ENCODE peak calls at places on chromosome 19, in four cellular contexts. O is GM12891, N is K562, S is GM12878. P is an unnamed sample.

GRCh38 chr19:6707658-6708018 is 12.8 kb downstream of the C3 start:
- DNase-seq in O (no peak), N (no peak), S (no peak), P (no peak)

GRCh38 chr19:38801359-38802095 is 11.2 kb downstream of the LGALS4 start:
- DNase-seq in S (no peak), O (no peak), N (no peak), P (no peak)

GRCh38 chr19:50427997-50428425 is 4.7 kb upstream of the MYBPC2 start:
- DNase-seq in N (no peak), S (no peak), O (no peak), P (peak; percentile 96)

GRCh38 chr19:29532956-29533355 is 7.2 kb downstream of the VSTM2B start:
- DNase-seq in O (no peak), N (no peak), S (no peak), P (no peak)

GRCh38 chr19:29660835-29661234 is 4.4 kb upstream of the PLEKHF1 start:
- DNase-seq in N (no peak), S (no peak), O (no peak), P (no peak)

GRCh38 chr19:50344661-50345318 is 15.6 kb upstream of the KCNC3 start:
- DNase-seq in N (no peak), S (peak; percentile 90), O (no peak), P (no peak)

GRCh38 chr19:3531716-3532115 is 7.3 kb upstream of the TEKTIP1 start:
- DNase-seq in N (no peak), O (no peak), S (no peak), P (no peak)

GRCh38 chr19:49436381-49437017 is 4.8 kb downstream of the SLC17A7 start:
- DNase-seq in O (no peak), N (peak; percentile 87), S (no peak), P (no peak)

GRCh38 chr19:44905437-44906160 is at the start of gene APOE:
- DNase-seq in S (no peak), O (no peak), N (peak; percentile 54), P (no peak)

GRCh38 chr19:35327642-35328041 is 1.3 kb upstream of the CD22 start:
- DNase-seq in S (no peak), N (peak; percentile 45), O (no peak), P (no peak)

GRCh38 chr19:54351474-54351873 is 12.5 kb upstream of the LILRA4 start:
- DNase-seq in S (no peak), O (no peak), N (no peak), P (no peak)

GRCh38 chr19:48344892-48345291 is 18.8 kb downstream of the TMEM143 start:
- DNase-seq in N (peak; percentile 38), O (no peak), S (no peak), P (no peak)

GRCh38 chr19:44783545-44783944 is 5.9 kb downstream of the CBLC start:
- DNase-seq in N (no peak), S (no peak), O (no peak), P (no peak)

GRCh38 chr19:45283443-45284033 is 32.5 kb downstream of the MARK4 start:
- DNase-seq in S (peak; percentile 17), O (no peak), N (no peak), P (peak; percentile 5)

GRCh38 chr19:12937243-12938053 is 961 bp upstream of the CALR start:
- DNase-seq in O (no peak), N (no peak), S (no peak), P (peak; percentile 98)

GRCh38 chr19:5080030-5080644 is 111.2 kb downstream of the KDM4B start:
- DNase-seq in N (no peak), O (no peak), S (no peak), P (no peak)

GRCh38 chr19:30225615-30226463 is 146.3 kb upstream of the ZNF536 start:
- DNase-seq in S (no peak), N (no peak), O (no peak), P (no peak)

GRCh38 chr19:50461066-50461875 is 15.0 kb upstream of the EMC10 start:
- DNase-seq in O (peak; percentile 85), S (peak; percentile 53), N (peak; percentile 78), P (peak; percentile 58)

GRCh38 chr19:46861691-46862503 is 1.1 kb downstream of the ARHGAP35 start:
- DNase-seq in O (no peak), S (no peak), N (no peak), P (no peak)

GRCh38 chr19:57708641-57709354 is at the start of gene ZNF154:
- DNase-seq in S (no peak), N (no peak), O (peak; percentile 56), P (no peak)

GRCh38 chr19:57712222-57712621 is 3.2 kb upstream of the ZNF154 start:
- DNase-seq in N (peak; percentile 22), O (no peak), S (no peak), P (no peak)

GRCh38 chr19:57706346-57706745 is 2.7 kb downstream of the ZNF154 start:
- DNase-seq in O (no peak), S (no peak), N (no peak), P (no peak)

DNA sequence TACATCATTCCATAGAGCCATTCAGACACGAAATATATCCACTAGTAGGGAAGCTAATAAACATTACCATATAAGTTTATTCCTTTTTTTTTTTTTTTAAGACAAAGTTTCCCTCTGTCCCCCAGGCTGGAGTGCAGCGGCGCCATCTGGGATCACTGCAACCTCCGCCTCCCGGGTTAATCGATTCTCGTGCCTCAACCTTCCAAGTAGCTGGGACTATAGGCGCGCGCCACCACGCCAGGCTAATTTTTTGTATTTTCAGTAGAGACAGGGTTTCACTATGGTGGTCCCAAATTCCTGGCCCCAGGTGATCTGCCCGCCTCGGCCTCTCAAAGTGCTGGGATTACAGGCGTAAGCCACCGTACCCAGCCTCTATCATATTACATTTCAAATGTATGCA is 612 bp upstream of the ZNF154 start:
- DNase-seq in N (no peak), O (no peak), S (no peak), P (no peak)
- TF ChIP-seq SPI1 in N (no peak), O (no peak), S (no peak), P (no peak)

DNA sequence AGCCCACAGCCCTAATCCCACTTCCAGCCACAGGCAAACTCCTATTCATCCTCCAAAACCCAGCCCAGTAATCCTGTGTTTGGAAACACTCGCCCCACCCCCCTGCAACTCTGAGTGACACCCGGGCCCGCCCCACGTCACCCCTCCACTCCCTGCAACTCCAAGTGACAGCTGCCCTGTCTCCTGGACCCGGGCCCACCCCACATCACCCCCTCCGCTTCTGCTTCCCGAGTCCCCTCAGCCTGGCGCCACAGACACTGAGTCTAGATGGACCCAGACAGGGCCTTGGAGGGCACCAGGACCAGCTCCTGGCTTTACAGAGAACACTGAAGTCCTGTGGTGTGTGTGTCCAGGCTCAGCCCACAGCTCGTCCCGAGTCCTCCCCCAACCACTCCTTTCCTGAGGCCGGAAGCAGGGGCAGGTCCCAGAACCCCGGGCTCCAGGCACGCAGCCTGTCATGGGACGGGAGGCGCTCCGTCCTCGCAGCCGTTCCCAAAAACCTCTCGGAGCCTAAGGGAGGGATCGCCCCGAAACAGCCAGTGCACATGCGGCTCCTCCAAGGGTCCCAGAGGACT is 7.7 kb downstream of the REXO1 start:
- DNase-seq in N (peak; percentile 56), O (no peak), S (no peak), P (no peak)
- TF ChIP-seq SPI1 in N (no peak), O (no peak), S (no peak), P (no peak)

GRCh38 chr19:41016488-41017071 is 25.5 kb downstream of the CYP2B6 start:
- DNase-seq in O (no peak), N (no peak), S (no peak), P (peak; percentile 23)
- TF ChIP-seq SPI1 in O (no peak), N (no peak), S (no peak), P (no peak)

GRCh38 chr19:10095948-10096614 is 6.4 kb downstream of the ANGPTL6 start:
- DNase-seq in O (peak; percentile 97), N (peak; percentile 98), S (no peak), P (peak; percentile 76)
- TF ChIP-seq SPI1 in O (no peak), N (no peak), S (no peak), P (no peak)

DNA sequence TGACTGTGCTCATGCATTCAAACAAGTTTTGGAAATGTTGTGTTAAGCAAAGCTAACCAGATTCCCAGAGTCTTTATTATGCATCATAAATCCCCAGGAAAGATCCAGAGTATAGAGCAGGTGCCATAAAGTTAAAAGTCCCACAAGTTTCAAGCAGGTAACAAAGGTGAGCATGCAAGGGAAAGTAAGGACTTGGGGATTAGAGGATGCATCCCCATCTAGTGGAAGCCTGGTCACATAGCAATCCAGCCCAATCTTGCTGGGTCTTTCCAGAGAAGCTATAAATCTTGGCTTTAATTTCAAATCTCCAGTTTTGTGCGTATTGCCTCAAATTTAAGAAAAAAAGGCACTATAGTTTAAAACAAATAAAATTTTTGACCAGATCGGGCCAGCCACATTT is 72.7 kb downstream of the ZNF254 start:
- DNase-seq in S (no peak), O (no peak), N (no peak), P (no peak)
- TF ChIP-seq SPI1 in S (no peak), O (no peak), N (no peak), P (no peak)

GRCh38 chr19:55493052-55493649 is 4.9 kb downstream of the SSC5D start:
- DNase-seq in N (no peak), S (no peak), O (no peak), P (no peak)
- TF ChIP-seq SPI1 in N (no peak), S (no peak), O (no peak), P (no peak)

GRCh38 chr19:32638625-32639024 is 36.4 kb downstream of the ANKRD27 start:
- DNase-seq in O (no peak), S (no peak), N (no peak), P (no peak)

GRCh38 chr19:32642771-32643170 is 32.2 kb downstream of the ANKRD27 start:
- DNase-seq in N (no peak), S (no peak), O (no peak), P (no peak)

GRCh38 chr19:32637480-32637879 is 37.5 kb downstream of the ANKRD27 start:
- DNase-seq in N (no peak), S (no peak), O (no peak), P (no peak)
- TF ChIP-seq SPI1 in N (no peak), S (no peak), O (no peak), P (no peak)

DNA sequence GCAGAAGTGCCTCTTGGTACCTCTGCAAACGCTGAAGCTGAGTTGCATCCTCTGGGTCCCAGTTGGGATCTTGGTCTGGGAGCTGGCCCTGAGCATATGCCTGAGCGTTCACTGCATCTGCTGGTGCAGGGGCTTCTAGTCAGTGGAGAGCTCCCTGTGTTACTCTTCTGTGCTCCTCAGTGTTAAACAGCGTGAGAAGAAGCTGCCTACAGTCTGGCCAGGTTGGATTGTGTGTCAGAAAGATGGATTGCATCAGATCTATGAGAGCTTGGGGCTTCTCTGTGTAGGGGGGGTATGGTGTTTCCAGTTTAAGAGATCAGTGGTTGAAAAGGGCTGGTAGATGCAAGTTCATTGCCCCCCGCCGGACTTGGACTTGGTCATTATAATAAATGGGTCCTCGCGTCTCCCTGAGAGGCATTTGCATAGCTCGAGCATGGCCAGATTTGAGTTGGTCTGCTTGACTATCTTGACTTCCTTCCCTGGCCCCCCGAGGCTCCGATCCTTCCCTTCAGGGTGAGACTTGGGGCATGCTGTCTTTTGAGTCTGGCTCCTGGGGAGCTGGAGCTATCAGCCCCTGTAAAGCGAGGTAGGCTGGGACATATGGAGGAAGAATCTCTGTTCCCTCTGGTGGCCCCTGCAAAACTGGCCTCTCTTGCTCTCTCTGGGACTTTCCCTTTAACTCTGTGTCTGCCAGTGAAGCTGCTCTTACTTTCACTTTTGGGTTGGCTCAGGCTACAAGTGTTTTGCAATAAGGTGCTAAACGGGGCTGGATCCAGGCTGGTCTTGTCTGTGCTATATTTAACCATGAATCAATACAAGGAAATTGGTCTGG is 52.9 kb downstream of the OR10H4 start:
- DNase-seq in O (no peak), N (no peak), S (peak; percentile 55), P (peak; percentile 23)
- TF ChIP-seq SPI1 in O (no peak), N (no peak), S (no peak), P (no peak)

P was measured in HL-60.